ENCODE peak calls at places on chromosome 1, in four cellular contexts. G is tibial artery, P is heart left ventricle, T is activated T-helper 1 cell treated with Interleukin-2 at 50 U/mL for 16 hours. N is an unnamed sample.

GRCh38 chr1:35883681-35884155 is 709 bp downstream of the AGO1 start:
- DNase-seq in P (peak; percentile 49), G (peak; percentile 30), T (peak; percentile 24), N (peak; percentile 6)

GRCh38 chr1:111961773-111962565 is 27.5 kb downstream of the KCND3 start:
- DNase-seq in G (no peak), T (no peak), P (no peak), N (no peak)

GRCh38 chr1:205357567-205357966 is 845 bp upstream of the KLHDC8A start:
- DNase-seq in P (no peak), G (no peak), T (no peak), N (no peak)

GRCh38 chr1:238624786-238625185 is 734.1 kb upstream of the ZP4 start:
- DNase-seq in G (no peak), P (no peak), T (no peak), N (no peak)

GRCh38 chr1:177928194-177928593 is 41.7 kb downstream of the SEC16B start:
- DNase-seq in T (no peak), G (no peak), P (no peak), N (no peak)

GRCh38 chr1:18630511-18631495 is at the start of gene PAX7:
- DNase-seq in T (no peak), P (no peak), G (no peak), N (no peak)

GRCh38 chr1:111990878-111991760 is 1.7 kb upstream of the KCND3 start:
- DNase-seq in T (no peak), P (peak; percentile 70), G (peak; percentile 51), N (no peak)

GRCh38 chr1:172824199-172824598 is 165.3 kb downstream of the FASLG start:
- DNase-seq in P (no peak), G (no peak), T (no peak), N (no peak)

GRCh38 chr1:29736582-29737188 is 500.4 kb downstream of the PTPRU start:
- DNase-seq in P (peak; percentile 24), G (peak; percentile 28), T (no peak), N (no peak)

GRCh38 chr1:9086060-9086459 is 16.6 kb upstream of the SLC2A5 start:
- DNase-seq in G (no peak), T (no peak), P (no peak), N (no peak)

GRCh38 chr1:209583408-209583807 is at the start of gene CAMK1G:
- DNase-seq in G (no peak), P (no peak), T (no peak), N (no peak)

GRCh38 chr1:6554031-6554906 is at the start of gene NOL9:
- DNase-seq in T (peak; percentile 92), P (peak; percentile 97), G (peak; percentile 88), N (peak; percentile 93)

GRCh38 chr1:7770620-7770938 is 517 bp upstream of the VAMP3 start:
- DNase-seq in P (no peak), G (no peak), T (no peak), N (no peak)

GRCh38 chr1:185694081-185694480 is 40.1 kb upstream of the HMCN1 start:
- DNase-seq in P (peak; percentile 34), T (no peak), G (no peak), N (peak; percentile 6)

GRCh38 chr1:22133928-22134324 is 9.0 kb downstream of the WNT4 start:
- DNase-seq in T (no peak), P (no peak), G (no peak), N (no peak)

GRCh38 chr1:153888518-153888917 is 34.3 kb downstream of the GATAD2B start:
- DNase-seq in T (no peak), G (no peak), P (no peak), N (no peak)

GRCh38 chr1:203797948-203798347 is 2.5 kb downstream of the ZBED6 start:
- DNase-seq in T (no peak), G (no peak), P (no peak), N (no peak)

GRCh38 chr1:116167625-116168276 is 56.6 kb downstream of the MAB21L3 start:
- DNase-seq in P (no peak), G (no peak), T (no peak), N (no peak)

N was measured in CD4-positive, alpha-beta T cell.